ENCODE peak calls at places on chromosomes 1 and 21, in eight cellular contexts. M is fibroblast of lung, V is HAP-1, K is right cardiac atrium, Q is T-helper 17 cell, T is transverse colon, S is stomach, A is aorta. B is an unnamed sample. For H3K9me3, the result is how much of the 10 kb centered on the place peaks cover.

GRCh38 chr21:32728455-32729237 is 833 bp upstream of the SYNJ1 start:
- DNase-seq in S (no peak), K (no peak), T (no peak), Q (no peak), A (no peak), M (no peak), V (no peak), B (no peak)

GRCh38 chr1:181103404-181103803 is 14.9 kb downstream of the IER5 start:
- DNase-seq in K (no peak), Q (no peak), V (no peak), T (no peak), S (no peak), M (no peak), A (no peak), B (no peak)

GRCh38 chr1:56872597-56872996 is 18.0 kb downstream of the C8A start:
- DNase-seq in A (no peak), V (no peak), Q (no peak), M (peak), S (no peak), T (no peak), K (no peak), B (no peak)

GRCh38 chr1:83058327-83058726 is 940.6 kb downstream of the TTLL7 start:
- DNase-seq in K (no peak), V (no peak), T (no peak), Q (no peak), A (no peak), S (no peak), M (no peak), B (no peak)

GRCh38 chr1:39151267-39151666 is 53.2 kb upstream of the MACF1 start:
- DNase-seq in M (no peak), T (no peak), K (no peak), S (no peak), Q (no peak), V (no peak), A (no peak), B (no peak)

GRCh38 chr1:158711098-158711497 is 9.4 kb downstream of the OR6K3 start:
- DNase-seq in V (no peak), K (no peak), A (no peak), Q (no peak), T (no peak), M (no peak), S (no peak), B (no peak)

GRCh38 chr1:113872219-113872934 is 865 bp upstream of the PTPN22 start:
- DNase-seq in M (no peak), K (no peak), V (no peak), Q (no peak), A (no peak), T (no peak), S (no peak), B (peak)

GRCh38 chr1:67004176-67004575 is 49.8 kb downstream of the SLC35D1 start:
- DNase-seq in A (no peak), V (no peak), T (no peak), M (no peak), K (no peak), S (no peak), Q (no peak), B (no peak)

GRCh38 chr21:38839683-38840286 is 34.1 kb downstream of the ETS2 start:
- DNase-seq in V (no peak), T (no peak), Q (no peak), M (peak), S (no peak), K (no peak), A (no peak), B (no peak)

GRCh38 chr1:213996320-213997022 is 8.7 kb downstream of the PROX1 start:
- DNase-seq in S (no peak), A (no peak), T (no peak), K (peak), Q (no peak), V (no peak), M (peak), B (no peak)

GRCh38 chr21:30491963-30492428 is at the start of gene KRTAP19-3:
- DNase-seq in K (no peak), A (no peak), Q (no peak), S (no peak), V (no peak), M (no peak), T (no peak), B (no peak)
- H3K9me3 ChIP-seq in K (under half), A (under half), Q (under half), S (under half), V (under half), M (under half), T (under half), B (under half)

GRCh38 chr1:227673441-227673840 is 61.7 kb downstream of the JMJD4 start:
- DNase-seq in A (no peak), T (no peak), M (no peak), V (no peak), S (no peak), K (no peak), Q (no peak), B (no peak)
- H3K9me3 ChIP-seq in A (under half), T (half or more), M (under half), V (under half), S (half or more), K (under half), Q (under half), B (under half)

DNA sequence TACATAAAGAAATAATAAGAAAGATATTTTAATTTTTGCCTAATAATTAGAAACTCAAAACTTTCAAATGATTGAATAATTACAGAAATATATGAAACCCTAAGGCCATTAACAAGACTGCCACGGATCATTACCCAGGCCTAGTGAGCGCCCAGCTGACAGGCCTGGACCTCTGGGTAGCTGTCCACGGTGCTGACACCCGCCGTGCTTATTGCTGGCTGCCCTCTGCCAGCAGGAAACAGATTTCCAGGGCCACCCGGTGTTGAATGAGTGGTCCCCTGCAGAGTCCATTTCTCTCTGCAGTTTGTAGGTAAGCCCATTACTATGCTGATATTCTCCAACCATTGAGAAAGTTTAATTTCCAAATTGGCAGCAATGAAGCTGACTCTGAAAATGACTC is 254.4 kb upstream of the GJB5 start:
- DNase-seq in V (no peak), Q (no peak), A (no peak), S (no peak), M (no peak), T (no peak), K (peak), B (no peak)
- H3K9me3 ChIP-seq in V (under half), Q (under half), A (under half), S (under half), M (under half), T (under half), K (under half), B (under half)

GRCh38 chr21:40153351-40153750 is 286.1 kb downstream of the PCP4 start:
- DNase-seq in A (no peak), Q (no peak), K (no peak), M (no peak), S (no peak), T (no peak), V (no peak), B (no peak)

GRCh38 chr21:40146201-40146890 is 279.1 kb downstream of the PCP4 start:
- DNase-seq in M (no peak), K (no peak), S (no peak), Q (no peak), T (no peak), A (no peak), V (no peak), B (no peak)

GRCh38 chr21:40155563-40155962 is 288.3 kb downstream of the PCP4 start:
- DNase-seq in Q (no peak), M (no peak), K (no peak), S (no peak), V (no peak), A (no peak), T (no peak), B (no peak)

GRCh38 chr21:40151611-40152010 is 284.4 kb downstream of the PCP4 start:
- DNase-seq in A (no peak), Q (no peak), K (no peak), T (no peak), S (no peak), M (no peak), V (no peak), B (no peak)
- H3K9me3 ChIP-seq in A (under half), Q (under half), K (under half), T (under half), S (under half), M (under half), V (under half), B (under half)

GRCh38 chr21:9730866-9731265 is 790.5 kb upstream of the TPTE start:
- DNase-seq in A (no peak), T (no peak), S (no peak), V (no peak), K (no peak), M (no peak), Q (no peak), B (no peak)
- H3K9me3 ChIP-seq in A (under half), T (under half), S (half or more), V (under half), K (under half), M (under half), Q (under half), B (under half)

DNA sequence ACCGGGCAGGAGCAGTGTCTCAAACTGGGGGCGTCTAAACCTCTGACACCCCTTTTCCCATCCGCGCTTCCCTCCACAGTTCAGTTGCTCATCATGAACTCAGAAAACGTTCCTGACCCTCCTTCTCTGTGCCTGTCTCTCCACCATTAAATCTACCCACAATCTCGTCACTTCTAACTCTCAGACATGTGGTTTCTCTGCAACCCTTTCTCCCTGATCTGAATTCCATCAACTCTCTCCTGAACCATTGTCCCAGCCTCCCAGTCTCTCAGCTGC is 3.8 kb downstream of the TTC34 start:
- DNase-seq in A (no peak), K (no peak), M (no peak), S (no peak), V (no peak), T (no peak), Q (no peak), B (no peak)
- H3K9me3 ChIP-seq in A (under half), K (under half), M (under half), S (under half), V (under half), T (under half), Q (under half), B (under half)

GRCh38 chr1:92317836-92318493 is 19.1 kb downstream of the RPAP2 start:
- DNase-seq in T (no peak), Q (no peak), M (no peak), K (no peak), V (no peak), S (no peak), A (no peak), B (no peak)
- H3K9me3 ChIP-seq in T (under half), Q (under half), M (under half), K (under half), V (under half), S (under half), A (under half), B (under half)

B was measured in body of pancreas.